ENCODE peak calls at places on chromosomes 11 and 22, in six cellular contexts. H is pancreas; W is GM23248; V is CD4-positive, CD25-positive, alpha-beta regulatory T cell; B is GM12865; E is neural progenitor cell. C is an unnamed sample.

GRCh38 chr11:66725646-66726045 is 3.4 kb downstream of the SPTBN2 start:
- DNase-seq in H (no peak), W (no peak), V (no peak), B (no peak), E (peak), C (no peak)

GRCh38 chr11:94043241-94043640 is 22.1 kb downstream of the HEPHL1 start:
- DNase-seq in H (no peak), W (no peak), V (no peak), B (no peak), E (no peak), C (no peak)

GRCh38 chr22:38403806-38404205 is 51.2 kb downstream of the KCNJ4 start:
- DNase-seq in H (no peak), W (no peak), V (no peak), B (no peak), E (no peak), C (no peak)

GRCh38 chr22:17131686-17132085 is 10.5 kb upstream of the TMEM121B start:
- DNase-seq in H (no peak), W (no peak), V (no peak), B (no peak), E (peak), C (no peak)

GRCh38 chr11:69523453-69523852 is 42.0 kb downstream of the LINC01488 start:
- DNase-seq in H (no peak), W (no peak), V (no peak), B (no peak), E (no peak), C (no peak)

GRCh38 chr22:31431950-31432349 is 32.5 kb downstream of the DRG1 start:
- DNase-seq in H (no peak), W (no peak), V (no peak), B (no peak), E (no peak), C (no peak)

GRCh38 chr11:41985799-41986198 is 526.3 kb upstream of the LRRC4C start:
- DNase-seq in H (no peak), W (no peak), V (no peak), B (no peak), E (no peak), C (no peak)

GRCh38 chr11:32426819-32427615 is 8.3 kb downstream of the WT1 start:
- DNase-seq in H (no peak), W (no peak), V (no peak), B (no peak), E (peak), C (no peak)

GRCh38 chr11:8081591-8082021 is 595 bp downstream of the TUB start:
- DNase-seq in H (no peak), W (peak), V (no peak), B (no peak), E (peak), C (no peak)

GRCh38 chr11:125088576-125089455 is 22.6 kb downstream of the TMEM218 start:
- DNase-seq in H (no peak), W (no peak), V (no peak), B (no peak), E (no peak), C (peak)

GRCh38 chr11:83990160-83990733 is 704.1 kb upstream of the CCDC90B start:
- DNase-seq in H (no peak), W (peak), V (no peak), B (no peak), E (no peak), C (no peak)

GRCh38 chr22:24466831-24467249 is 28.3 kb upstream of the UPB1 start:
- DNase-seq in H (no peak), W (peak), V (no peak), B (no peak), E (peak), C (no peak)

GRCh38 chr11:90392692-90393091 is 169.8 kb upstream of the CHORDC1 start:
- DNase-seq in H (no peak), W (no peak), V (no peak), B (no peak), E (no peak), C (no peak)

GRCh38 chr11:27300974-27301373 is 62.0 kb downstream of the CCDC34 start:
- DNase-seq in H (no peak), W (peak), V (no peak), B (no peak), E (no peak), C (no peak)

GRCh38 chr11:11972942-11973341 is 35.5 kb downstream of the DKK3 start:
- DNase-seq in H (no peak), W (no peak), V (no peak), B (no peak), E (no peak), C (no peak)

GRCh38 chr22:37213941-37214340 is 1.7 kb upstream of the SSTR3 start:
- DNase-seq in H (no peak), W (no peak), V (no peak), B (no peak), E (no peak), C (no peak)

GRCh38 chr22:49780992-49781782 is 46.5 kb downstream of the BRD1 start:
- DNase-seq in H (no peak), W (no peak), V (peak), B (no peak), E (no peak), C (no peak)

GRCh38 chr11:107859459-107860239 is 1.1 kb upstream of the SLC35F2 start:
- DNase-seq in H (peak), W (peak), V (peak), B (peak), E (peak), C (peak)

GRCh38 chr11:43986881-43987280 is 44.4 kb downstream of the C11orf96 start:
- DNase-seq in H (no peak), W (no peak), V (no peak), B (no peak), E (no peak), C (no peak)

GRCh38 chr11:43989162-43989961 is 46.9 kb downstream of the C11orf96 start:
- DNase-seq in H (peak), W (no peak), V (no peak), B (no peak), E (no peak), C (no peak)

GRCh38 chr11:43986327-43986726 is 43.9 kb downstream of the C11orf96 start:
- DNase-seq in H (no peak), W (no peak), V (no peak), B (no peak), E (no peak), C (no peak)

GRCh38 chr11:43988040-43988793 is 45.8 kb downstream of the C11orf96 start:
- DNase-seq in H (no peak), W (no peak), V (no peak), B (no peak), E (no peak), C (no peak)

DNA sequence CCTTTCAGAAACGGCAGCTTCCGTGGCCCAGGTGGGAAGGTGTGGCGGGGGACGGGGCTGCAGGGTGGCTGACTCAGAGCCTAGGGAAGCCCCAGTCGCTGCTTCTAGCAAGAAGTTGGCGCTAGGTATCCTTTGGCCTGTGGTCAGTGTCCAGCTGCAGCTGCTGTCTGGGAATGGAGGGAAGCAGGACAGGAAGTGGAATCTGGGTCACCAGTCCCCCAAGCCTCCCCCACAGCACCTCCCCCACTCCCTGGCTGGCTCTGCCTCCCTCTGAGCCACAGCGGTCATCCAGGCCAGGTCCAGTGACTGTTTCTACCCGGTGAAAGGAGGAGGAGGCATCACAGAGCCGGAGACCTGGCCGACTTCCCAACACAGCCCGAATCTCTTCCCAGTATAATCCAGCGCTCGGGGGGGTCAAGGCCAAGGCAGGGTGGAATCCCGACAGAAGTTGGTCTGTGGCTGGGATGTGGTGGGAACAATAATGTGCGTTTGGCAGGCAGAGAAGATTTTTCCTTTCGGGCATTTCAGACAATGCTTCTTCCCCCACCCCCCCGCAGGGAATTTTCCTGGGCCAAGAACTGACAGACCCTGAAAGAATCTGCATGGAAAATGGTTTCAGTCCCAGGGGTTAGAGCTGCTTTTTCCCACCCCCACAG is 45.1 kb downstream of the C11orf96 start:
- DNase-seq in H (peak), W (peak), V (no peak), B (no peak), E (no peak), C (peak)
- H3K4me3 ChIP-seq in H (no peak), W (peak), V (no peak), B (no peak), E (no peak), C (no peak)

GRCh38 chr22:41976961-41977566 is 7.8 kb downstream of the SEPTIN3 start:
- DNase-seq in H (no peak), W (peak), V (peak), B (peak), E (peak), C (no peak)
- H3K4me3 ChIP-seq in H (peak), W (no peak), V (peak), B (peak), E (peak), C (peak)

GRCh38 chr11:461626-462025 is 11.5 kb downstream of the PTDSS2 start:
- DNase-seq in H (no peak), W (no peak), V (no peak), B (no peak), E (no peak), C (no peak)

GRCh38 chr11:462107-462890 is 12.2 kb downstream of the PTDSS2 start:
- DNase-seq in H (no peak), W (no peak), V (no peak), B (no peak), E (no peak), C (no peak)

GRCh38 chr11:459511-460220 is 9.6 kb downstream of the PTDSS2 start:
- DNase-seq in H (no peak), W (no peak), V (no peak), B (no peak), E (no peak), C (no peak)

GRCh38 chr11:457071-457760 is 7.1 kb downstream of the PTDSS2 start:
- DNase-seq in H (no peak), W (no peak), V (no peak), B (no peak), E (no peak), C (no peak)

GRCh38 chr11:460331-461199 is 10.5 kb downstream of the PTDSS2 start:
- DNase-seq in H (no peak), W (peak), V (no peak), B (no peak), E (no peak), C (no peak)
- H3K4me3 ChIP-seq in H (no peak), W (no peak), V (no peak), B (no peak), E (no peak), C (no peak)

DNA sequence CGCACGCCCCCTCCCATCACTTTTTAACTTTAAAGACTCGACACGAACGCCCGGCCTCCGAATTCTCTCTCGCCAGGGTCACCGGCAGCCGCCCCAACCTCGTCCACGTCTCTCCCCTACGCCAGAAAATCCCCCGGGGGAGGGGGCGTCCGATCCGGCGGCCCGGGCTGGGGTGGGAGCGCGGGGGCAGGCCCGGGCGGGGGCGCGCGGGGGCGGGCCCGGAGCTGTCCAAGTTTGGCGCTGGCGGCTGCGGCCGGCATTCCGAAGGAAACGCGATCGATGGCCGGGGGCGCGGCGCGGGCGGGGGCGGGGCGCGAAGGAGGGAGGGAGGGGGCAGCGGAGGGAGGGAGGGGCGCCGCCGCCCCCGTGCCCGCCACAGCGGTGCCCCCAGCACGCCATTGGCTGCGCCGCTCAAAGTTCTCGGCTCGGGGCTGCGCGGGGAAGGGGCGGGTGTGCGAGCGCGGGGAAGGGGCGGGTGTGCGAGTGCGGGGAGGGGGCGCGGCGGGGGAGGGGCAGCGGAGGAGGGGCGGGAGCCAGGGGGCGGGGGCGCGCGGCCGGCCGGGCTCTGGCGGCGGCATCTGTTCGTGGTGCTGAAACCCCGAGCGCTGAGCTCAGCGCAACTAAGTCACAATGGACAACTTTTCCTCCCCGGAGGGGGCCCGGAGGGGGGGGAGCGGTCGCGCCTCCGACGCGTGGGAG is 2.4 kb downstream of the PHF21B start:
- DNase-seq in H (peak), W (peak), V (no peak), B (no peak), E (peak), C (no peak)
- H3K4me3 ChIP-seq in H (peak), W (peak), V (no peak), B (no peak), E (peak), C (peak)

GRCh38 chr11:6746086-6746618 is 25.6 kb downstream of the OR2AG2 start:
- DNase-seq in H (no peak), W (no peak), V (peak), B (peak), E (no peak), C (peak)

GRCh38 chr11:6745018-6745417 is 26.8 kb downstream of the OR2AG2 start:
- DNase-seq in H (no peak), W (no peak), V (no peak), B (peak), E (no peak), C (no peak)

GRCh38 chr11:6746626-6747025 is 25.1 kb downstream of the OR2AG2 start:
- DNase-seq in H (no peak), W (no peak), V (no peak), B (no peak), E (no peak), C (no peak)

GRCh38 chr11:6745465-6746015 is 26.2 kb downstream of the OR2AG2 start:
- DNase-seq in H (no peak), W (no peak), V (peak), B (peak), E (no peak), C (no peak)

DNA sequence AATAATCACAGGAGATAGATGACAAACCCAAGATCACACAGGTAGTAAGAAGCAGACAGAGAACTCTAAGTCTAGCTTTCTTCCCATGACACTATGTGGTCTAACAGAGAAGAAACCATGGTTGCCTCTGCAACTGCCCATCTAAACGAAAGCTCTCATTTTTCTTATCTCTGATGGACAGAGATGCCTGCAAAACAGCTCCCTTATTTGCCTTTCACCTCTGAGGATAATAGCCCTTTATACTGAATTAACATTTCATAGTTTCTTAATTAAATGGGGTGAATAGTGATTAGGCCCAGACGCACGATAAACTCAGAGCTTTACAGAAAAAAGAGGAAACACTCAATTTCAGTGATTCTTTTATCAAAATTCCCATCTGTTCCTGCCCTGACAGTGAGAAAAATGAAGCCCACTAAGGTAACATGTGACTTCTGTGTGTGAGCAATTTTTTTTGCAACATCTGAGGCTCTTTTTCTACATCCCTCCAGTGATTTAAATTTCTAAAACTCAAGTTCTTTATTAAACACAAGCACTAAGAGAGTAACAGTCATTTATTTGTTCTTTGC is 24.6 kb downstream of the OR2AG2 start:
- DNase-seq in H (no peak), W (no peak), V (no peak), B (peak), E (no peak), C (no peak)
- H3K4me3 ChIP-seq in H (no peak), W (no peak), V (peak), B (peak), E (no peak), C (no peak)

DNA sequence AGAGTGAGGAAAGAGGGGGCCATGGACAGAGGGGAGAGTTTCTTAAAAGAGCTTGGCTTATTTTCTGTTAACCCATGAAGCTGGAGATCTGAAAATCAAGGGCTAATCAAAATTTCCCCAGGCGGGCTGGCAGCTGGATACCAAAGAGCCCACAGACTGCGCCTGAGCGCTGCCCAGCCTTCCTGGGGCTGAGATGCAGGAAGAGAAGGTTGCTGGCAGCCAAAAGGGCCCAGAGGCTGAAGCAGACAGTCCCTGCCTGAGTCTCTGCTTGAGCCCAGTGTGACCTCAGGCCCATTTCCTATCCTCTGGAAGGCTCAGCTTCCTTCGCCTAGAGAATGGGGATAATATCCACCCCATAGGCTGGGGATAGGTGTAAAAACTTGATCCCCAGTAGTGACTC is 49.1 kb downstream of the ARRB1 start:
- DNase-seq in H (no peak), W (no peak), V (no peak), B (no peak), E (no peak), C (no peak)
- H3K4me3 ChIP-seq in H (no peak), W (no peak), V (no peak), B (no peak), E (no peak), C (no peak)

DNA sequence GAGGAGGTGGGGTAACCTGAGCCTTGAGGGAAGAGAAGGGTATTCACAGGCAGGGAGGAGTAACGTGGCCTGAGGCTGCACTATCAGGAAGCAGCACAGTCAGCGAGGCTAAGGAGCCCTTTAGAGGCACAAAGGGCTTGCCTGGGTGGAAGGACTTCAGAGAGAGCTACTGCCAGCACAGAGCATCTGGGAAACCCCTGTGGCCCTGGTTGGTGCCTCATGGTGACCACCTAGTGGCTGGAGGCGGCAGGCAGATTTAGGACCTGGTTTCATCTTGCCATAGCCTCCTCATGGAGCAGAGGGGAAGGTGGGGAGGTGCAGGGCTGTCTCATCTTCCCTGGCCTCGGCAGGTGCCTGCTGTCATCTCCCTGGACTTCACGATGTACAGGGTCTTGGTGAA is 64.5 kb downstream of the MPPED1 start:
- DNase-seq in H (no peak), W (no peak), V (no peak), B (peak), E (peak), C (no peak)
- H3K4me3 ChIP-seq in H (no peak), W (no peak), V (no peak), B (no peak), E (no peak), C (no peak)

GRCh38 chr11:68011046-68011943 is 1.2 kb downstream of the ALDH3B1 start:
- DNase-seq in H (no peak), W (no peak), V (no peak), B (no peak), E (no peak), C (no peak)
- H3K4me3 ChIP-seq in H (peak), W (peak), V (no peak), B (no peak), E (no peak), C (peak)

GRCh38 chr22:33124471-33124870 is 66.3 kb upstream of the SYN3 start:
- DNase-seq in H (no peak), W (no peak), V (no peak), B (no peak), E (no peak), C (no peak)

GRCh38 chr22:33126881-33127280 is 68.7 kb upstream of the SYN3 start:
- DNase-seq in H (no peak), W (peak), V (no peak), B (no peak), E (peak), C (no peak)

GRCh38 chr22:33130473-33130872 is 72.3 kb upstream of the SYN3 start:
- DNase-seq in H (no peak), W (no peak), V (no peak), B (no peak), E (no peak), C (no peak)

GRCh38 chr22:33129621-33130020 is 71.4 kb upstream of the SYN3 start:
- DNase-seq in H (no peak), W (no peak), V (no peak), B (no peak), E (no peak), C (no peak)
- H3K4me3 ChIP-seq in H (no peak), W (no peak), V (no peak), B (no peak), E (no peak), C (no peak)